ENCODE peak calls at places on chromosomes 3 and 15, in four cellular contexts. One of them, this sample, is unnamed.
A peak's percentile ranks its signal among the peaks of the same experiment; 100 is the strongest.

GRCh38 chr3:126493731-126494130 is 18.0 kb upstream of the ZXDC start:
- DNase-seq in caudate nucleus: no peak
- DNase-seq in kidney glomerular epithelial cell: no peak
- DNase-seq in mucosa of gallbladder: no peak
- DNase-seq in this sample: no peak

GRCh38 chr3:134437211-134437752 is 48.5 kb downstream of the ANAPC13 start:
- DNase-seq in caudate nucleus: no peak
- DNase-seq in kidney glomerular epithelial cell: no peak
- DNase-seq in mucosa of gallbladder: no peak
- DNase-seq in this sample: no peak

GRCh38 chr3:132488136-132488535 is 70.8 kb downstream of the DNAJC13 start:
- DNase-seq in caudate nucleus: no peak
- DNase-seq in kidney glomerular epithelial cell: no peak
- DNase-seq in mucosa of gallbladder: no peak
- DNase-seq in this sample: no peak

GRCh38 chr3:99781761-99782160 is 35.9 kb upstream of the CMSS1 start:
- DNase-seq in caudate nucleus: no peak
- DNase-seq in kidney glomerular epithelial cell: no peak
- DNase-seq in mucosa of gallbladder: no peak
- DNase-seq in this sample: no peak

GRCh38 chr15:69467636-69468035 is 15.0 kb downstream of the RPLP1 start:
- DNase-seq in caudate nucleus: no peak
- DNase-seq in kidney glomerular epithelial cell: no peak
- DNase-seq in mucosa of gallbladder: no peak
- DNase-seq in this sample: no peak

GRCh38 chr3:161171639-161172552 is 49.2 kb upstream of the NMD3 start:
- DNase-seq in caudate nucleus: no peak
- DNase-seq in kidney glomerular epithelial cell: no peak
- DNase-seq in mucosa of gallbladder: no peak
- DNase-seq in this sample: peak; percentile 52

GRCh38 chr3:43748179-43748578 is 57.4 kb downstream of the ABHD5 start:
- DNase-seq in caudate nucleus: peak; percentile 39
- DNase-seq in kidney glomerular epithelial cell: peak; percentile 23
- DNase-seq in mucosa of gallbladder: no peak
- DNase-seq in this sample: no peak

GRCh38 chr15:31340591-31340990 is 14.0 kb downstream of the KLF13 start:
- DNase-seq in caudate nucleus: no peak
- DNase-seq in kidney glomerular epithelial cell: no peak
- DNase-seq in mucosa of gallbladder: no peak
- DNase-seq in this sample: no peak

GRCh38 chr15:71891026-71891425 is 80.7 kb downstream of the NR2E3 start:
- DNase-seq in caudate nucleus: no peak
- DNase-seq in kidney glomerular epithelial cell: no peak
- DNase-seq in mucosa of gallbladder: no peak
- DNase-seq in this sample: no peak

GRCh38 chr3:177641206-177641605 is 443.9 kb upstream of the TBL1XR1 start:
- DNase-seq in caudate nucleus: no peak
- DNase-seq in kidney glomerular epithelial cell: no peak
- DNase-seq in mucosa of gallbladder: no peak
- DNase-seq in this sample: no peak

GRCh38 chr15:100759116-100759515 is 120.5 kb upstream of the ALDH1A3 start:
- DNase-seq in caudate nucleus: no peak
- DNase-seq in kidney glomerular epithelial cell: no peak
- DNase-seq in mucosa of gallbladder: peak; percentile 9
- DNase-seq in this sample: no peak

GRCh38 chr3:71707600-71707999 is 17.6 kb downstream of the EIF4E3 start:
- DNase-seq in caudate nucleus: no peak
- DNase-seq in kidney glomerular epithelial cell: peak; percentile 94
- DNase-seq in mucosa of gallbladder: no peak
- DNase-seq in this sample: peak; percentile 87

GRCh38 chr3:18189651-18190050 is 235.5 kb downstream of the SATB1 start:
- DNase-seq in caudate nucleus: no peak
- DNase-seq in kidney glomerular epithelial cell: no peak
- DNase-seq in mucosa of gallbladder: no peak
- DNase-seq in this sample: no peak

GRCh38 chr3:8982509-8982908 is 19.2 kb upstream of the RAD18 start:
- DNase-seq in caudate nucleus: no peak
- DNase-seq in kidney glomerular epithelial cell: no peak
- DNase-seq in mucosa of gallbladder: no peak
- DNase-seq in this sample: no peak

GRCh38 chr3:29067014-29067413 is 213.9 kb upstream of the RBMS3 start:
- DNase-seq in caudate nucleus: no peak
- DNase-seq in kidney glomerular epithelial cell: peak; percentile 32
- DNase-seq in mucosa of gallbladder: no peak
- DNase-seq in this sample: no peak

GRCh38 chr3:195182470-195182795 is 88.5 kb downstream of the XXYLT1 start:
- DNase-seq in caudate nucleus: no peak
- DNase-seq in kidney glomerular epithelial cell: peak; percentile 55
- DNase-seq in mucosa of gallbladder: no peak
- DNase-seq in this sample: no peak

GRCh38 chr3:190338717-190339116 is 16.5 kb upstream of the CLDN1 start:
- DNase-seq in caudate nucleus: no peak
- DNase-seq in kidney glomerular epithelial cell: peak; percentile 43
- DNase-seq in mucosa of gallbladder: no peak
- DNase-seq in this sample: peak; percentile 76